ENCODE peak calls at places on chromosomes 5 and 9, in nine cellular contexts. W is stimulated activated CD8-positive, alpha-beta memory T cell treated with anti-CD3 and anti-CD28 coated beads, Interleukin-2, amount 100 ng/mL, for 48 hours; S is T follicular helper cell; D is activated gamma-delta T cell treated with Interleukin-2 at 50 U/mL for 16 hours; N is pancreas; H is GM04504; K is GM13977; O is cardiac muscle cell; Y is Jurkat, Clone E6-1. A is an unnamed sample.

GRCh38 chr9:116342071-116342470 is 188.5 kb downstream of the PAPPA start:
- DNase-seq in W (no peak), S (no peak), D (no peak), N (no peak), H (no peak), K (no peak), O (no peak), Y (no peak), A (no peak)

GRCh38 chr5:161535762-161536161 is 10.8 kb downstream of the GABRB2 start:
- DNase-seq in W (no peak), S (no peak), D (no peak), N (no peak), H (no peak), K (no peak), O (no peak), Y (no peak), A (no peak)

GRCh38 chr9:109118802-109119438 is 827 bp downstream of the TMEM245 start:
- DNase-seq in W (no peak), S (no peak), D (no peak), N (no peak), H (no peak), K (no peak), O (peak; percentile 16), Y (no peak), A (no peak)

GRCh38 chr9:123883634-123884033 is 46.3 kb downstream of the DENND1A start:
- DNase-seq in W (no peak), S (no peak), D (no peak), N (no peak), H (no peak), K (no peak), O (no peak), Y (no peak), A (no peak)

GRCh38 chr9:135372501-135373008 is 107.0 kb upstream of the PPP1R26 start:
- DNase-seq in W (no peak), S (no peak), D (no peak), N (no peak), H (no peak), K (no peak), O (no peak), Y (no peak), A (no peak)

GRCh38 chr9:6007770-6008168 is 7.7 kb downstream of the RANBP6 start:
- DNase-seq in W (peak; percentile 63), S (peak; percentile 76), D (peak; percentile 77), N (peak; percentile 90), H (no peak), K (peak; percentile 79), O (peak; percentile 75), Y (peak; percentile 57), A (peak; percentile 33)

GRCh38 chr9:7402704-7403389 is 396.7 kb downstream of the DMAC1 start:
- DNase-seq in W (no peak), S (no peak), D (no peak), N (no peak), H (no peak), K (no peak), O (peak; percentile 17), Y (no peak), A (no peak)

GRCh38 chr9:128190013-128190412 is 1.4 kb downstream of the CIZ1 start:
- DNase-seq in W (no peak), S (no peak), D (no peak), N (no peak), H (no peak), K (no peak), O (no peak), Y (no peak), A (no peak)

GRCh38 chr5:139856694-139857093 is 61.1 kb downstream of the PSD2 start:
- DNase-seq in W (no peak), S (no peak), D (no peak), N (peak; percentile 44), H (no peak), K (no peak), O (no peak), Y (no peak), A (no peak)

GRCh38 chr9:15349892-15350761 is 43.1 kb upstream of the TTC39B start:
- DNase-seq in W (no peak), S (no peak), D (no peak), N (no peak), H (no peak), K (no peak), O (peak; percentile 20), Y (no peak), A (no peak)

GRCh38 chr9:79731483-79731882 is 159.7 kb downstream of the TLE4 start:
- DNase-seq in W (no peak), S (no peak), D (no peak), N (no peak), H (no peak), K (peak; percentile 31), O (no peak), Y (no peak), A (no peak)

GRCh38 chr9:134800791-134801339 is 79.7 kb upstream of the FCN2 start:
- DNase-seq in W (no peak), S (no peak), D (no peak), N (no peak), H (no peak), K (no peak), O (no peak), Y (no peak), A (no peak)

GRCh38 chr5:151651997-151652645 is 34.6 kb downstream of the SPARC start:
- DNase-seq in W (peak; percentile 22), S (peak; percentile 56), D (peak; percentile 43), N (peak; percentile 80), H (no peak), K (peak; percentile 77), O (peak; percentile 85), Y (peak; percentile 62), A (peak; percentile 49)

GRCh38 chr9:130239741-130240241 is 25.8 kb upstream of the HMCN2 start:
- DNase-seq in W (peak; percentile 40), S (no peak), D (no peak), N (no peak), H (no peak), K (peak; percentile 64), O (no peak), Y (no peak), A (no peak)

GRCh38 chr5:43638556-43638955 is 35.6 kb downstream of the NNT start:
- DNase-seq in W (no peak), S (no peak), D (no peak), N (no peak), H (no peak), K (no peak), O (peak; percentile 38), Y (no peak), A (no peak)

GRCh38 chr9:103037508-103038477 is 42.7 kb downstream of the CYLC2 start:
- DNase-seq in W (no peak), S (no peak), D (no peak), N (no peak), H (no peak), K (no peak), O (peak; percentile 23), Y (no peak), A (no peak)

GRCh38 chr5:54383225-54383624 is 72.3 kb upstream of the HSPB3 start:
- DNase-seq in W (no peak), S (no peak), D (no peak), N (no peak), H (no peak), K (no peak), O (peak; percentile 69), Y (no peak), A (no peak)

GRCh38 chr5:81425569-81425968 is 31.6 kb upstream of the ACOT12 start:
- DNase-seq in W (no peak), S (no peak), D (no peak), N (no peak), H (no peak), K (peak; percentile 42), O (peak; percentile 64), Y (peak; percentile 54), A (no peak)

GRCh38 chr9:109134167-109134578 is 14.4 kb upstream of the TMEM245 start:
- DNase-seq in W (no peak), S (no peak), D (no peak), N (no peak), H (no peak), K (no peak), O (no peak), Y (no peak), A (no peak)